ENCODE peak calls at places on chromosomes 16 and 17, in four cellular contexts. V is WTC11, W is GM12878, B is K562. O is an unnamed sample.

GRCh38 chr17:15361592-15361991 is 20.2 kb upstream of the TEKT3 start:
- DNase-seq in B (no peak), W (no peak), V (no peak), O (no peak)

GRCh38 chr16:68951991-68952877 is 108.9 kb downstream of the TANGO6 start:
- DNase-seq in V (no peak), B (no peak), W (no peak), O (no peak)

GRCh38 chr17:49021095-49021767 is 24.0 kb downstream of the IGF2BP1 start:
- DNase-seq in B (no peak), V (no peak), W (no peak), O (peak)

GRCh38 chr17:78709119-78709681 is 72.9 kb downstream of the CYTH1 start:
- DNase-seq in W (no peak), B (no peak), V (no peak), O (no peak)

GRCh38 chr17:80738987-80739730 is 194.5 kb downstream of the RPTOR start:
- DNase-seq in W (no peak), V (no peak), B (no peak), O (no peak)

GRCh38 chr17:50348522-50349240 is 2.8 kb downstream of the XYLT2 start:
- DNase-seq in B (no peak), W (no peak), V (no peak), O (no peak)

GRCh38 chr16:58462997-58463891 is 36.7 kb upstream of the NDRG4 start:
- DNase-seq in W (no peak), B (peak), V (peak), O (no peak)

GRCh38 chr16:27365142-27366089 is 36.6 kb upstream of the IL21R start:
- DNase-seq in B (no peak), W (no peak), V (no peak), O (peak)

GRCh38 chr16:4415538-4416199 is 727 bp downstream of the CORO7 start:
- DNase-seq in W (no peak), V (peak), B (peak), O (peak)

GRCh38 chr16:50093607-50094570 is 28.1 kb downstream of the HEATR3 start:
- DNase-seq in B (no peak), V (no peak), W (no peak), O (no peak)

GRCh38 chr16:53945996-53946395 is 242.0 kb downstream of the FTO start:
- DNase-seq in W (no peak), V (no peak), B (peak), O (peak)

GRCh38 chr16:57383276-57384247 is 11.3 kb downstream of the CX3CL1 start:
- DNase-seq in B (no peak), W (no peak), V (no peak), O (peak)

GRCh38 chr16:51450913-51451312 is 299.8 kb upstream of the SALL1 start:
- DNase-seq in V (no peak), B (no peak), W (no peak), O (no peak)

GRCh38 chr17:30021708-30022317 is 80.4 kb downstream of the EFCAB5 start:
- DNase-seq in W (no peak), V (no peak), B (peak), O (peak)

GRCh38 chr16:56357291-56357764 is 68.0 kb downstream of the AMFR start:
- DNase-seq in V (peak), B (no peak), W (no peak), O (no peak)

GRCh38 chr16:81478876-81479496 is 34.4 kb downstream of the CMIP start:
- DNase-seq in W (peak), B (no peak), V (no peak), O (no peak)
- TF ChIP-seq CBFB in W (no peak), B (no peak), V (no peak), O (no peak)

GRCh38 chr17:75383842-75384195 is 21.7 kb downstream of the GRB2 start:
- DNase-seq in V (no peak), B (no peak), W (no peak), O (no peak)

GRCh38 chr17:75384751-75385150 is 20.7 kb downstream of the GRB2 start:
- DNase-seq in B (no peak), V (no peak), W (no peak), O (no peak)

GRCh38 chr17:75380750-75381149 is 24.7 kb downstream of the GRB2 start:
- DNase-seq in B (no peak), W (no peak), V (no peak), O (no peak)

DNA sequence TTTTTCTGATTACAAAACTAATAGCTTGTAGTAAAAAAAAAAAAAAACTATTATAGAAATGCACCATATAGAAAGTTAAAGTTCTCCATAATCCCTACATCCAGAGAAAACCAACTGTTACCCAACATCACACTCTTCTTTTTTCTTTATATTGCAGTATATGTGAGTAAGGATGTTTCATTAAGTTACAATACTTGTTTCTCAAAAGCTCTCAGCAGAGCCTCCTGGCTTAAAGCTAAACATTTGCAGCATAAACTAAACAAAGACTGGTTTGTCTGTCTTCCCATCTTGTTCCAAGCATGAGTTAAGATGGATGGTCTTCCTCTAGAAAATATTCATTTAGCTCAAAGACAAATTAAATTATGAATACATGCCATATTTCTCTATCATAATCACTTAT is 25.2 kb downstream of the GRB2 start:
- DNase-seq in B (no peak), V (no peak), W (no peak), O (no peak)
- TF ChIP-seq CBFB in B (no peak), V (no peak), W (no peak), O (no peak)

GRCh38 chr17:40451420-40451819 is 8.2 kb downstream of the IGFBP4 start:
- DNase-seq in W (no peak), V (no peak), B (no peak), O (no peak)

GRCh38 chr17:40452074-40452787 is 9.0 kb downstream of the IGFBP4 start:
- DNase-seq in V (no peak), W (no peak), B (no peak), O (no peak)

GRCh38 chr17:40448213-40448638 is 5.0 kb downstream of the IGFBP4 start:
- DNase-seq in B (no peak), V (no peak), W (no peak), O (peak)

GRCh38 chr17:40448639-40449261 is 5.5 kb downstream of the IGFBP4 start:
- DNase-seq in V (no peak), B (no peak), W (no peak), O (peak)

DNA sequence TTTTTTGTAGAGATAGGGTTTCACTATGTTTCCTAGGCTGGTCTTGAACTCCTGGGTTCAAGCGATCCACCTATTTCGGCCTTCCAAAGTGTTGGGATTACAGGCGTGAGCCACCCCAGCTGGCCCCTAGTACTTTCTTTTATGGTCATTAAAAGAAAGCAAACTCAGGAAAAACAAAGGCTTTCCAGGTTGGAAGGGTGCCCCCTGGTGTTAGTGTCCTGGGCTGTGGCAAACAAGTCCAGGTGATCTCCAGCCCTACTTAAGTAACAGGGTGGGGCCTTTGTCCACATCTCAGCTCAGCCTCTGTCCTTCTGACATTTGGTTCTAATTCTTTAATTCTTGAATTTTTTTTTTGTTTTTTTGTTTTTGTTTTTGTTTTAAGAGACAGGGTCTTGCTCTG is 6.9 kb downstream of the IGFBP4 start:
- DNase-seq in B (peak), W (no peak), V (peak), O (peak)
- TF ChIP-seq CBFB in B (no peak), W (no peak), V (no peak), O (no peak)

GRCh38 chr17:45224671-45225050 is 3.0 kb downstream of the FMNL1 start:
- DNase-seq in W (no peak), V (no peak), B (no peak), O (no peak)
- TF ChIP-seq CBFB in W (no peak), V (no peak), B (no peak), O (no peak)

DNA sequence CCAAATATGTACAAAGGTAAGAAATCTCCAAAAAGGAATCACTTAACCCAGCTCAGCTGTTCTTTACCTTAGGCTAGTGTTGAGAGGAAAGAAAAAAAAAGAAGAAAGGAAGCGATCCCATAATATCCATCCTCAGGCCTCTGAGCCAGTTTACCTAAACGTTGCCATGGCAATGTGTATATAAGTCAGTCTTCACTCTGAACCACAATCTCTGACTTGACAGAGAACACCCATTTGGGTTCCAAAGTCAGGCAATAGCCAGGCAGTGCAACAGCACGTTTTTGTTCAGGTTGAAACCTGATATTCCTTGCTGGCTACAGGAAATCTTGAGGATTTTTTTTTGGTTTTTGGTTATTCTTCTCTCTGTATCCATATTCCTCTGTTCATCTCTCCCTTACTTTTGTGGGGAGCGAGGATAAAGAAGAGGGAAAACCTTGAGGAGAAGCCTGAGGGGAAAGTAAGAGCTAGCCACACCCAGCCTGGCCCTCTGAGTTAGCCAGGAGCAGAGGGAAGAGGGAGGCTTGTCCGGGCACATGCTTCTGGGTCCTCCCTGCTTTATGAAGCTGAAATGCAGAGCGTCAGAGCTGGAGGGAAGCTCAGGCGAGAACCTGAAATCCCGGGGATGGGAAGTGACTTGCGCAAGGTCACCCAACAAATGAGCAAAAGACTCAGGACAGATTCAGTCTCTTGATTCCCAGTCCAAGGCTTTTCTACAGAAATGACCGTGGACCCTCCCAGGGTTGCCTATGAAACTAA is 152.7 kb downstream of the SOX9 start:
- DNase-seq in W (no peak), B (no peak), V (no peak), O (no peak)
- TF ChIP-seq CBFB in W (no peak), B (no peak), V (no peak), O (no peak)

GRCh38 chr16:66523861-66524354 is 26.0 kb downstream of the TK2 start:
- DNase-seq in W (no peak), B (no peak), V (no peak), O (no peak)
- TF ChIP-seq CBFB in W (peak), B (no peak), V (no peak), O (no peak)

DNA sequence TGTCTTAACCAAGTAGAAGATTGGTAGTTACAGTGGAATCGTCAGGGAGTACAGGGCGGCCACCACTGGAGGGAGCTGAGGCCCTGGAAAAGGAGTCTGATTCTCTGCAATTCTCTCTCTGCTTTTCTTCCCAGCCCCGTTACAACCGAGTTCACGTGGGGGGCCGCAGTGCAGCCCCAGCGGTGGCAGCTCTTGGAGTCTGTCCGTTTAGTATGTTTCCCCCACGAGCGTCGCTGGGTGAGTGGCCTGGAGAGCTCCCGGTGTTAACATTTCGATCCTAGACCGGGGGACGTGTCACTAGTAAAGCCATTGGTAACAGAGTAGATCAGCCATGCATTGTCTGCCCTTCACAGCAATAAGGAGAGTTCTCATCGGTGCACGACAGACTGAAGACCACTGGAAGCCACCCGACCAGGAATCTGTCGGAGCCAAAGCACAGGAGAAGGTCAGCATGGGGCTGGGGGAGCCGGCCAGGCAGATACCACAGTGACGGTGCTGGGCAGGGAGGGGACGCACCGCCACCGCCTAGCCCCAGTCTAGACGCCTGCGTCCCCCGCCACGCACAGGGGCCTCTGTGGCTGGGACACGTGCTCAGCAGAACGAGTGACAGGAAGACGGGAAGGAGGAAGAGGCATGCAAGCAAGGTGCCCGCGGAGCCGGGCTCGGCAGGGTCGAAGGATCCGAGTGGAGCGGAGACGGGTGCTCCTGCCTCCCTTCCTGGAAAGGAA is 15.7 kb downstream of the SLC16A3 start:
- DNase-seq in V (no peak), B (peak), W (no peak), O (no peak)
- TF ChIP-seq CBFB in V (no peak), B (no peak), W (no peak), O (no peak)

DNA sequence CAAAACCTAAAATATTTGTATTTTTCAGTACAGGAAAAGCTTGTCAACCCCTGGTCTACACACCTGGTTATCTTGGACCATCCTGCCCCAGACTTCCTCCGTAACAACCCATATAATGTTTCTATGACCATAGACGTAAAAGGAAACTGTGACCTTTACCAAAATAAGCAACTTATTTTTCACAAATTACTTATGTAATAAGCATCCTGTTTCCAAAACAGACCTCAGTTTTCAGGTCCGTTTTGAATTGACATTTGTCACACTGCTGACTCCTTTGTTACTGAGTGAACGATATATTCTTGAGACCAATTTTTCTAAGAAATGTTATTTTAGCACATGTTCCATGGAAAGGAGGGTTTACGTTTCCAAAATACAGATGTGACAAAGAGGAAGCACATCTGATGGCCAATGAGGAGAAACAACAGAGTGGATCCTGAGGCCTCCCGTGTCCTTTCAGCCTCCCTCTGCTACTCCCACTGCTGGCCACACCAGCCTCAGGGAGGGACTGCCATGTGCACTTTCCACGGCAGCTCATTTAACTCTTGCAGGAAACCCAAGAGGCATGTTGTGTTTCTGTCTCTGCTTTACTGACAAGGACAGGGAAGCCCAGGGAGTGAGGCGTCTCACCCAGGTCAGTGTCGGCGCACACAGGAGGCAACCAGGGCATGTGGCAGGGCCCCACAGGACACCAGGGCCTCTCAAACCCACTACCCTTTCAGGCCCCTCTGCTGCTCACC is 20.1 kb upstream of the ALDH3A1 start:
- DNase-seq in W (no peak), B (no peak), V (no peak), O (no peak)
- TF ChIP-seq CBFB in W (no peak), B (no peak), V (no peak), O (no peak)

DNA sequence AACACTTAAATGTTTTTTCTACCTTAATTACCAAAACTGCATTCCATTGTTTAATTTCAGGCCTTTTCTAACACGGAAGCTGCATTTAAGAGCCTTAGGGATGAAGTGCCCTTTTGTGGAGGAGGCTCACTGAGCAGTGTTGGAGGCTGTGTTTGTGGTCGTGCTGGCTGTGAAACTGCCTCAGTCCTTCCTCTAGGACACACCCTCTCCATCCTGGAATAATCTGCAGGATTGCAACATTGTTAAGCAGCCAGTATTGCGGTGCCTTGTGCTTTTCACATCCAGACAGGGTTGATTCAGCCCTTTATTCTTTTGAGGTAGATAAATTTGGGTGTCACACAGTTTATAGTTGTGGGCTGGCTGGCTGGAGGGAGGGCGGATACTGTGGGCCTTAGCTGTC is 141.6 kb downstream of the CDRT15L2 start:
- DNase-seq in W (no peak), V (no peak), B (no peak), O (no peak)
- TF ChIP-seq CBFB in W (no peak), V (no peak), B (no peak), O (no peak)